ENCODE peak calls at places on chromosomes 3 and 15, in six cellular contexts. A is neuronal stem cell, M is IMR-90, U is mesenchymal stem cell, K is H1, N is trophoblast cell. G is an unnamed sample.

GRCh38 chr3:10570196-10570946 is 65.0 kb upstream of the ATP2B2 start:
- DNase-seq in M (no peak), U (no peak), N (no peak), A (no peak), K (no peak), G (no peak)

GRCh38 chr3:125589743-125590142 is 5.6 kb downstream of the OSBPL11 start:
- DNase-seq in K (no peak), M (no peak), N (no peak), U (no peak), A (no peak), G (no peak)

GRCh38 chr3:176275113-176275512 is 922.2 kb downstream of the TBL1XR1 start:
- DNase-seq in N (no peak), U (no peak), K (no peak), M (no peak), A (no peak), G (no peak)

GRCh38 chr3:15520804-15521572 is 518 bp downstream of the COLQ start:
- DNase-seq in U (no peak), M (no peak), N (no peak), A (no peak), K (no peak), G (no peak)

GRCh38 chr15:48472756-48473155 is 141.5 kb downstream of the DUT start:
- DNase-seq in N (no peak), U (peak), A (no peak), K (no peak), M (peak), G (no peak)

GRCh38 chr3:14634763-14635400 is 16.7 kb upstream of the CCDC174 start:
- DNase-seq in U (no peak), A (no peak), M (peak), N (no peak), K (no peak), G (no peak)

GRCh38 chr15:71448688-71449114 is 333.4 kb downstream of the THSD4 start:
- DNase-seq in U (peak), A (peak), K (peak), M (peak), N (peak), G (peak)

GRCh38 chr3:134428396-134428795 is 54.1 kb upstream of the AMOTL2 start:
- DNase-seq in N (no peak), A (no peak), M (peak), U (peak), K (peak), G (no peak)

GRCh38 chr15:49809894-49810594 is 189.2 kb downstream of the DTWD1 start:
- DNase-seq in N (no peak), K (no peak), M (no peak), A (no peak), U (no peak), G (no peak)

GRCh38 chr3:57918123-57918837 is 89.9 kb upstream of the FLNB start:
- DNase-seq in M (peak), K (no peak), U (peak), A (no peak), N (peak), G (no peak)

GRCh38 chr3:52841981-52842340 is 7.1 kb upstream of the MUSTN1 start:
- DNase-seq in A (no peak), U (no peak), M (no peak), N (no peak), K (no peak), G (no peak)

GRCh38 chr3:58102976-58103447 is 94.8 kb downstream of the FLNB start:
- DNase-seq in K (no peak), A (no peak), N (peak), U (no peak), M (no peak), G (no peak)

DNA sequence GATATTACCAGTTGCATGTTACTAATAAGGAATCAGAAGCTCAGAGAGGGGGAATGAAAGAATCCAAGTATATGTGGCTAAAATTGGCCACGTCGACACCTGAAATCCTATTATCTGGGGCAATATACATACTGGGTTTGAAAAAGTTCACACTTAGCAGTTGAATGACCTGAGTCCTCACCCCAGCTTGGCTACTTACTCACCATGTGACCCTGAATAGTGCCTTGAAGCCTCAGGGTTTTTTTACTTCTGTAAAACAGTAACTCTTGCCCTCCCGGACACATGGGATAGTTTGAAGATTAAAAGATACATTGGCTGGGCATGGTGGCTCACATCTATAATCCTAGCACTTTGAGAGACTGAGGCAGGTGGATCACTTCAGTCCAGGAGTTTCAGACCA is 342.2 kb upstream of the TPRG1 start:
- DNase-seq in M (no peak), U (no peak), N (no peak), A (no peak), K (no peak), G (no peak)
- H4K91ac ChIP-seq in M (no peak), U (no peak), N (no peak), A (no peak), K (no peak), G (no peak)

GRCh38 chr3:95721938-95722337 is 1092.5 kb upstream of the EPHA6 start:
- DNase-seq in U (peak), M (no peak), N (no peak), A (no peak), K (no peak), G (no peak)
- H3K4me2 ChIP-seq in U (no peak), M (no peak), N (no peak), A (no peak), K (no peak), G (no peak)

DNA sequence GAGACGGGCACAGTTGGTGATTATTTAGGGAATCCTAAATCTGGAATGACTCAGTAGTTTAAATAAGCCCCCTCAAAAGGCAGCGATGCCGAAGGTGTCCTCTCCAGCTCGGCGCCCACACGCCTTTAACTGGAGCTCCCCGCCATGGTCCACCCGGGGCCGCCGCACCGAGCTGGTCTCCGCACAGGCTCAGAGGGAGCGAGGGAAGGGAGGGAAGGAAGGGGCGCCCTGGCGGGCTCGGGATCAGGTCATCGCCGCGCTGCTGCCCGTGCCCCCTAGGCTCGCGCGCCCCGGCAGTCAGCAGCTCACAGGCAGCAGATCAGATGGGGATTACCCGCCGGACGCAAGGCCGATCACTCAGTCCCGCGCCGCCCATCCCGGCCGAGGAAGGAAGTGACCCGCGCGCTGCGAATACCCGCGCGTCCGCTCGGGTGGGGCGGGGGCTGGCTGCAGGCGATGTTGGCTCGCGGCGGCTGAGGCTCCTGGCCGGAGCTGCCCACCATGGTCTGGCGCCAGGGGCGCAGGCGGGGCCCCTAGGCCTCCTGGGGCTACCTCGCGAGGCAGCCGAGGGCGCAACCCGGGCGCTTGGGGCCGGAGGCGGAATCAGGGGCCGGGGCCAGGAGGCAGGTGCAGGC is 318.0 kb downstream of the FGF12 start:
- DNase-seq in U (peak), A (peak), M (no peak), K (peak), N (no peak), G (peak)
- H2BK120ac ChIP-seq in U (no peak), A (peak), M (no peak), K (no peak), N (no peak), G (no peak)

DNA sequence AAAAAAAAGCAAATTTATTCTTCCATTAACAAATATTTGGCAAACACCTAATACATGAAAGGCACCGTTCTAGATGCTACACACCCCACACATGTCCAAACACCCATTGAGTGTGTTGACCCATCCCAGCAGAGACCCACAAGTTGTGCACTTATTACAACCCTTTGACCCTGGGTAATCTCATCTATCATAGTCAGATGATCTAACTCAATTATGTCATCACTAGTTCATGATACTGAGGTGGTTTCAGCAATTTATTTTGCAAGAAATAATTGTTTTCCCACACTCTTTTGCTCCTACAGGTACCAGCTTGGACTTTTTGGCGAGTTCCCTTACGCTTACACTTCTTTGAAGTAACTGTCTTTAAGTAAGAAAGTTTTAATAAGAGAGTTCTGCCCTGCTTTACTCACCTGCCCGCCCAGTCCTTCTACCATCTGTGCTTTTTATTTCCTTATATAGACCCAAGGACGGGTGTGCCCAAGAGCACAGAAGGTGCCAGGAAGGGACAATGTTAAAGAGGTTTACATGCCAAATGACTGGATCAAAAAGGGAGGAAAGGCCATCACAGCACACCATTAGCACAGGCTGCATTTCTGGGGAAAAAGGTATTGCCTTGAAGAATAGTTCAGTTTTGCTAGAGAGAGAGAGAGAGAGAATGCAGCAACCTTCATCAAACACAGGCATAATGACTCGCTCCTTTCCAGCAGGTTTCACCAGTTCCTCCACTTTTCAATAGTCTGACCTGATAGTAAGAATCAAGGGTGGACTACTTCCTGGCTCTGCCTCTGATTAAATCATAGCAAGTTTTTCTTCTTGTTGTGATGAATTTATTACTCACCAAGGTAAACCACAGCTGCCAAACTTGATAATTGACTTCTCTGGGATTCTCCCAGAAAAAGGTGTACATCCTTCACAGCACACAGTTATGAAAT is 54.5 kb upstream of the ATP11B start:
- DNase-seq in M (no peak), K (no peak), N (peak), A (no peak), U (no peak), G (no peak)
- H4K91ac ChIP-seq in M (no peak), K (no peak), N (no peak), A (no peak), U (no peak), G (no peak)

GRCh38 chr15:92877000-92877399 is 23.1 kb upstream of the CHD2 start:
- DNase-seq in M (no peak), A (no peak), N (peak), K (no peak), U (no peak), G (no peak)
- H3K4me2 ChIP-seq in M (no peak), A (no peak), N (no peak), K (no peak), U (no peak), G (no peak)

GRCh38 chr3:20422391-20422790 is 236.4 kb upstream of the SGO1 start:
- DNase-seq in K (no peak), U (no peak), N (no peak), M (no peak), A (no peak), G (no peak)
- H2BK120ac ChIP-seq in K (no peak), U (no peak), N (no peak), M (no peak), A (no peak), G (no peak)

DNA sequence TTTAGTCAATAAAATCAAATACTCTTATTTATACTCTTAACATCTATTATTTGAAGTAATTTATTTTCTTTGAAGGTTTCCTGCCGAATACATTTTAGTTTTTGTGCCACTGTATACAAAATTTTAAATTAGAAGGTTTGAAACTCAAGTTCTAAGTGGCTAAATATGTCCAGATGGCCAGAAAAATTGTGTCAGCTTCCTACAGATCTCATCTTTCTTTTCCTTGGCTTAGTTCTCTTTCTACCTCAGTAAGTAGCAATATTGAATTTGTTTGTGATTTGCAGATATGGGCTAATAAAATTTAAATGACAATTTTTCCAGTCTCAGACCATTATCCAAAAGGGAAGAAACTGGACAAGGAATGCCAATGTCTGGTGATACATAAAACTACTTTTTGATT is 452.1 kb downstream of the ROBO2 start:
- DNase-seq in U (no peak), A (no peak), K (no peak), M (no peak), N (no peak), G (no peak)
- H4K91ac ChIP-seq in U (no peak), A (no peak), K (no peak), M (no peak), N (no peak), G (no peak)

GRCh38 chr15:95170587-95171380 is 939.4 kb downstream of the MCTP2 start:
- DNase-seq in K (no peak), M (no peak), U (no peak), N (no peak), A (no peak), G (no peak)
- H3K4me2 ChIP-seq in K (no peak), M (no peak), U (no peak), N (no peak), A (no peak), G (no peak)

GRCh38 chr3:5023777-5024346 is 44.6 kb downstream of the BHLHE40 start:
- DNase-seq in A (no peak), U (no peak), N (no peak), K (no peak), M (no peak), G (no peak)
- H2BK120ac ChIP-seq in A (no peak), U (peak), N (peak), K (no peak), M (peak), G (no peak)

GRCh38 chr3:38968891-38969290 is 82.9 kb downstream of the SCN11A start:
- DNase-seq in N (no peak), K (no peak), U (no peak), M (no peak), A (no peak), G (no peak)

GRCh38 chr3:38970851-38971638 is 80.7 kb downstream of the SCN11A start:
- DNase-seq in A (no peak), K (no peak), M (no peak), N (no peak), U (no peak), G (no peak)

GRCh38 chr3:38966956-38967795 is 84.6 kb downstream of the SCN11A start:
- DNase-seq in K (no peak), M (no peak), N (no peak), U (no peak), A (no peak), G (no peak)

GRCh38 chr3:38969321-38970235 is 82.2 kb downstream of the SCN11A start:
- DNase-seq in M (no peak), N (no peak), K (no peak), A (no peak), U (no peak), G (no peak)

DNA sequence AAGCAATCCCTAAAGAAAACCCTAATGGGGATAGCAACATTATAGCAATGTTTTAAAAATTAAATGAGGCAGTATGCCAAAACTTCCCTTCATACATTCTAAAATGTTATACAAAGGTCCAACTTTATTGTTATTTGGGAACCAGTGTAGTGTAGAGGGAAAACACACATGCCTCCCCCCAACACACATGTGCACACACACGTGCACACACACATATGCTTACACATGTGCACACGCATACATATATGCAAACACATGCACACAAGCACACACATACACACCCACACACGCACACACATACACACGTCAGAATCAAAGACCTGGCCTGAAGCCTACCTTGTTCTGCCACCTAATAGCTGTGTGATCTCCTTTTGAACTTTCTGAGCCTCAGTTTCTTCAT is 83.3 kb downstream of the SCN11A start:
- DNase-seq in K (no peak), A (no peak), U (no peak), N (no peak), M (no peak), G (no peak)
- H4K91ac ChIP-seq in K (no peak), A (no peak), U (no peak), N (no peak), M (no peak), G (no peak)

G was measured in H9.